ENCODE peak calls at places on chromosomes 1 and 21, in eight cellular contexts. P, F, V, I, C, Z, R and H are unnamed samples.

GRCh38 chr1:226649780-226650179 is 89.3 kb downstream of the ITPKB start:
- DNase-seq in R (no peak), Z (no peak), V (peak; percentile 15), P (peak; percentile 44), F (no peak), I (no peak), C (peak; percentile 77), H (no peak)

GRCh38 chr1:75614455-75615379 is 3.8 kb upstream of the SLC44A5 start:
- DNase-seq in P (peak; percentile 57), F (peak; percentile 17), I (peak; percentile 90), V (peak; percentile 58), Z (peak; percentile 62), R (no peak), C (peak; percentile 92), H (peak; percentile 92)

GRCh38 chr21:45285266-45285931 is 2.3 kb downstream of the POFUT2 start:
- DNase-seq in V (no peak), R (no peak), F (no peak), C (peak; percentile 27), P (peak; percentile 27), I (no peak), Z (no peak), H (peak; percentile 4)

GRCh38 chr1:43329995-43330751 is 7.4 kb upstream of the MPL start:
- DNase-seq in F (no peak), I (no peak), R (peak; percentile 77), P (peak; percentile 63), V (peak; percentile 88), C (peak; percentile 85), Z (peak; percentile 55), H (no peak)

GRCh38 chr21:46294647-46295176 is 8.6 kb downstream of the YBEY start:
- DNase-seq in R (peak; percentile 20), I (no peak), V (peak; percentile 86), C (peak; percentile 60), F (no peak), P (no peak), Z (no peak), H (no peak)

GRCh38 chr1:50422946-50423669 is at the start of gene DMRTA2:
- DNase-seq in V (peak; percentile 29), Z (no peak), I (peak; percentile 97), C (peak; percentile 91), F (no peak), R (no peak), P (no peak), H (peak; percentile 64)

GRCh38 chr1:159090566-159091546 is 14.3 kb upstream of the AIM2 start:
- DNase-seq in I (no peak), R (no peak), Z (no peak), V (peak; percentile 56), C (no peak), F (no peak), P (no peak), H (no peak)

GRCh38 chr1:198771562-198772153 is 132.8 kb downstream of the PTPRC start:
- DNase-seq in R (no peak), V (peak; percentile 42), I (peak; percentile 60), P (no peak), F (no peak), C (no peak), Z (no peak), H (peak; percentile 77)

GRCh38 chr21:43337901-43338655 is 88.9 kb downstream of the SIK1 start:
- DNase-seq in F (no peak), P (no peak), C (no peak), Z (no peak), V (no peak), R (no peak), I (no peak), H (no peak)

GRCh38 chr1:207019161-207019560 is 13.4 kb downstream of the C1orf116 start:
- DNase-seq in P (no peak), C (no peak), F (no peak), Z (no peak), R (no peak), I (no peak), V (no peak), H (no peak)

GRCh38 chr1:207025144-207025880 is 7.2 kb downstream of the C1orf116 start:
- DNase-seq in Z (no peak), C (peak; percentile 83), P (no peak), V (peak; percentile 81), R (peak; percentile 80), F (no peak), I (peak; percentile 22), H (no peak)

GRCh38 chr1:192763756-192764155 is 45.1 kb upstream of the RGS2 start:
- DNase-seq in R (no peak), C (no peak), P (no peak), I (no peak), V (peak; percentile 73), F (no peak), Z (no peak), H (no peak)

GRCh38 chr1:63230722-63231121 is 91.6 kb upstream of the FOXD3 start:
- DNase-seq in P (no peak), F (no peak), Z (no peak), R (no peak), I (no peak), C (no peak), V (no peak), H (no peak)

GRCh38 chr1:5769760-5770159 is 222.5 kb downstream of the NPHP4 start:
- DNase-seq in I (no peak), R (no peak), F (no peak), C (no peak), Z (no peak), V (no peak), P (no peak), H (no peak)

GRCh38 chr1:58818075-58818474 is 34.2 kb upstream of the JUN start:
- DNase-seq in I (no peak), F (no peak), V (peak; percentile 97), Z (no peak), P (no peak), C (no peak), R (peak; percentile 66), H (no peak)

GRCh38 chr1:185317886-185318310 is 855 bp upstream of the IVNS1ABP start:
- DNase-seq in V (peak; percentile 13), P (peak; percentile 54), Z (peak; percentile 81), R (no peak), C (peak; percentile 70), F (peak; percentile 50), I (no peak), H (no peak)

GRCh38 chr1:201731142-201731541 is 97.8 kb upstream of the IPO9 start:
- DNase-seq in F (no peak), R (no peak), C (no peak), P (no peak), V (no peak), I (no peak), Z (no peak), H (no peak)

GRCh38 chr1:216854836-216855485 is 131.7 kb upstream of the ESRRG start:
- DNase-seq in Z (no peak), C (no peak), R (no peak), P (no peak), I (no peak), V (no peak), F (no peak), H (no peak)

GRCh38 chr1:216851073-216851472 is 127.8 kb upstream of the ESRRG start:
- DNase-seq in C (no peak), F (no peak), R (no peak), I (no peak), P (no peak), V (no peak), Z (no peak), H (no peak)

GRCh38 chr1:216855810-216856209 is 132.6 kb upstream of the ESRRG start:
- DNase-seq in I (no peak), F (no peak), P (no peak), C (no peak), V (no peak), Z (no peak), R (no peak), H (no peak)
- TF ChIP-seq CTCF in I (no peak), F (no peak), P (no peak), C (no peak), V (no peak), Z (no peak), R (no peak), H (no peak)

GRCh38 chr1:39328110-39328509 is 123.6 kb downstream of the MACF1 start:
- DNase-seq in P (no peak), F (no peak), V (peak; percentile 19), C (no peak), R (no peak), Z (no peak), I (no peak), H (no peak)

GRCh38 chr1:39331647-39332046 is 127.2 kb downstream of the MACF1 start:
- DNase-seq in I (no peak), Z (no peak), C (no peak), R (no peak), F (no peak), P (no peak), V (no peak), H (no peak)

GRCh38 chr1:39332291-39332690 is 127.8 kb downstream of the MACF1 start:
- DNase-seq in P (no peak), C (no peak), V (peak; percentile 26), R (no peak), I (no peak), Z (no peak), F (no peak), H (no peak)

GRCh38 chr1:39326836-39327235 is 122.3 kb downstream of the MACF1 start:
- DNase-seq in C (no peak), F (no peak), V (peak; percentile 17), R (no peak), P (no peak), I (no peak), Z (no peak), H (no peak)

GRCh38 chr1:39328722-39329121 is 124.2 kb downstream of the MACF1 start:
- DNase-seq in Z (no peak), P (no peak), V (peak; percentile 43), I (no peak), C (no peak), F (no peak), R (no peak), H (no peak)
- H3K36me3 ChIP-seq in Z (no peaks in the 10 kb centered on the region), P (peaks cover 27% of the 10 kb centered on the region), V (peaks cover 19% of the 10 kb centered on the region), I (peaks cover 16% of the 10 kb centered on the region), C (peaks cover 60% of the 10 kb centered on the region), F (peaks cover 8% of the 10 kb centered on the region), R (no peaks in the 10 kb centered on the region), H (peaks cover 86% of the 10 kb centered on the region)

GRCh38 chr1:38037481-38037939 is 9.1 kb downstream of the POU3F1 start:
- DNase-seq in I (no peak), F (no peak), C (no peak), V (no peak), P (no peak), Z (no peak), R (no peak), H (peak; percentile 45)

GRCh38 chr1:38041941-38042834 is 4.4 kb downstream of the POU3F1 start:
- DNase-seq in R (no peak), I (peak; percentile 88), V (no peak), Z (no peak), F (no peak), C (no peak), P (no peak), H (no peak)

GRCh38 chr1:38039386-38039933 is 7.1 kb downstream of the POU3F1 start:
- DNase-seq in R (no peak), C (no peak), P (no peak), I (no peak), V (no peak), Z (no peak), F (no peak), H (no peak)

GRCh38 chr1:38034871-38035270 is 11.7 kb downstream of the POU3F1 start:
- DNase-seq in C (no peak), I (no peak), P (no peak), V (no peak), R (no peak), F (no peak), Z (no peak), H (no peak)

GRCh38 chr1:38038836-38039235 is 7.8 kb downstream of the POU3F1 start:
- DNase-seq in F (no peak), P (no peak), Z (no peak), C (no peak), R (no peak), I (no peak), V (peak; percentile 77), H (no peak)
- H3K27me3 ChIP-seq in F (peaks cover 28% of the 10 kb centered on the region), P (peaks cover 26% of the 10 kb centered on the region), Z (peaks cover 14% of the 10 kb centered on the region), C (peaks cover 31% of the 10 kb centered on the region), R (no peaks in the 10 kb centered on the region), I (no peaks in the 10 kb centered on the region), V (peaks cover 20% of the 10 kb centered on the region), H (peaks cover 10% of the 10 kb centered on the region)

GRCh38 chr1:171266930-171267329 is 18.6 kb downstream of the FMO1 start:
- DNase-seq in F (no peak), P (no peak), Z (no peak), R (no peak), C (no peak), I (no peak), V (no peak), H (no peak)
- TF ChIP-seq CTCF in F (no peak), P (no peak), Z (no peak), R (no peak), C (peak; percentile 40), I (no peak), V (no peak), H (no peak)